ENCODE peak calls at places on chromosomes 6 and 20, in five cellular contexts. P, N, E, X and F are unnamed samples.
A peak's percentile ranks its signal among the peaks of the same experiment; 100 is the strongest.

GRCh38 chr6:85498596-85499258 is 48.8 kb downstream of the NT5E start:
- DNase-seq in P (peak; percentile 93), N (no peak), E (no peak), X (no peak), F (no peak)

GRCh38 chr6:134426623-134427022 is 108.7 kb upstream of the SGK1 start:
- DNase-seq in P (no peak), N (no peak), E (no peak), X (no peak), F (no peak)

GRCh38 chr20:53915459-53916172 is 154.8 kb downstream of the BCAS1 start:
- DNase-seq in P (peak; percentile 88), N (peak; percentile 95), E (peak; percentile 69), X (peak; percentile 91), F (peak; percentile 97)

GRCh38 chr6:11460837-11461661 is 76.5 kb upstream of the TMEM170B start:
- DNase-seq in P (peak; percentile 32), N (no peak), E (peak; percentile 59), X (no peak), F (no peak)

GRCh38 chr6:106927531-106928398 is 46.8 kb downstream of the CD24 start:
- DNase-seq in P (peak; percentile 51), N (peak; percentile 72), E (peak; percentile 25), X (no peak), F (no peak)

GRCh38 chr6:11366934-11367637 is 134.6 kb upstream of the NEDD9 start:
- DNase-seq in P (peak; percentile 80), N (no peak), E (no peak), X (no peak), F (no peak)

GRCh38 chr6:161169690-161170089 is 104.2 kb downstream of the AGPAT4 start:
- DNase-seq in P (peak; percentile 61), N (no peak), E (no peak), X (no peak), F (no peak)

GRCh38 chr6:134835998-134836397 is 113.9 kb downstream of the ALDH8A1 start:
- DNase-seq in P (no peak), N (no peak), E (no peak), X (no peak), F (no peak)

GRCh38 chr6:75210885-75211739 is 5.3 kb upstream of the COL12A1 start:
- DNase-seq in P (peak; percentile 57), N (no peak), E (peak; percentile 44), X (peak; percentile 59), F (no peak)

GRCh38 chr6:85449388-85449817 is 480 bp upstream of the NT5E start:
- DNase-seq in P (peak; percentile 64), N (no peak), E (peak; percentile 87), X (no peak), F (peak; percentile 84)

GRCh38 chr20:41061155-41061554 is 32.5 kb downstream of the TOP1 start:
- DNase-seq in P (no peak), N (no peak), E (no peak), X (no peak), F (no peak)

GRCh38 chr20:56760610-56761009 is 131.5 kb downstream of the TFAP2C start:
- DNase-seq in P (no peak), N (no peak), E (no peak), X (no peak), F (no peak)